ENCODE peak calls at places on chromosome 11, in eight cellular contexts. A, B, L, I, Y, T, Q and W are unnamed samples.

GRCh38 chr11:57321996-57322880 is 2.5 kb downstream of the TNKS1BP1 start:
- DNase-seq in Q (peak; percentile 61), L (peak; percentile 97), B (peak; percentile 40), T (peak; percentile 93), Y (no peak), A (peak; percentile 99), I (peak; percentile 98), W (peak; percentile 48)

GRCh38 chr11:111269146-111269868 is 23.8 kb downstream of the POU2AF2 start:
- DNase-seq in L (no peak), Y (no peak), I (no peak), T (no peak), Q (no peak), B (no peak), A (no peak), W (no peak)

GRCh38 chr11:57311109-57311936 is 13.4 kb downstream of the TNKS1BP1 start:
- DNase-seq in Q (peak; percentile 65), I (peak; percentile 97), B (no peak), T (peak; percentile 95), L (peak; percentile 99), Y (no peak), A (peak; percentile 99), W (no peak)

GRCh38 chr11:22508691-22509090 is 116.9 kb downstream of the FANCF start:
- DNase-seq in T (no peak), B (no peak), I (no peak), Y (no peak), A (no peak), Q (no peak), L (no peak), W (no peak)

GRCh38 chr11:96013459-96014213 is 89.7 kb upstream of the MTMR2 start:
- DNase-seq in Y (no peak), L (no peak), T (no peak), B (peak; percentile 11), Q (no peak), A (no peak), I (peak; percentile 69), W (no peak)

GRCh38 chr11:119121811-119122124 is 388 bp downstream of the HINFP start:
- DNase-seq in Q (no peak), L (no peak), Y (no peak), B (no peak), T (no peak), A (no peak), I (no peak), W (no peak)

GRCh38 chr11:31106963-31107576 is 262.5 kb downstream of the DCDC1 start:
- DNase-seq in I (no peak), A (peak; percentile 53), Q (peak; percentile 77), Y (peak; percentile 14), L (peak; percentile 87), T (peak; percentile 57), B (peak; percentile 57), W (peak; percentile 85)

GRCh38 chr11:1074244-1075221 is at the start of gene MUC2:
- DNase-seq in Q (peak; percentile 5), I (peak; percentile 72), L (no peak), A (no peak), Y (no peak), T (peak; percentile 62), B (no peak), W (no peak)

GRCh38 chr11:117226388-117227385 is 5.2 kb downstream of the PCSK7 start:
- DNase-seq in T (no peak), B (peak; percentile 60), Y (no peak), A (peak; percentile 82), L (peak; percentile 85), Q (peak; percentile 26), I (peak; percentile 71), W (peak; percentile 38)

GRCh38 chr11:69926376-69927050 is 107.3 kb upstream of the FGF3 start:
- DNase-seq in A (no peak), I (peak; percentile 18), Y (no peak), T (peak; percentile 29), Q (no peak), L (peak; percentile 67), B (no peak), W (no peak)

GRCh38 chr11:128789497-128790080 is 77.5 kb downstream of the KCNJ1 start:
- DNase-seq in L (no peak), B (no peak), Y (no peak), A (no peak), T (no peak), Q (no peak), I (no peak), W (no peak)

GRCh38 chr11:111512296-111513239 is at the start of gene BTG4:
- DNase-seq in T (no peak), A (no peak), Y (no peak), Q (peak; percentile 38), L (no peak), I (peak; percentile 73), B (peak; percentile 16), W (peak; percentile 26)

GRCh38 chr11:7671807-7672206 is 1.5 kb downstream of the CYB5R2 start:
- DNase-seq in T (no peak), Q (no peak), Y (no peak), B (no peak), I (no peak), L (no peak), A (no peak), W (no peak)

GRCh38 chr11:124746621-124747243 is 5.3 kb downstream of the VSIG2 start:
- DNase-seq in T (peak; percentile 94), B (no peak), A (peak; percentile 76), I (peak; percentile 93), Y (peak; percentile 73), L (peak; percentile 95), Q (peak; percentile 75), W (no peak)

GRCh38 chr11:67083786-67084366 is 27.2 kb downstream of the RHOD start:
- DNase-seq in Y (no peak), L (no peak), I (no peak), Q (no peak), A (no peak), T (no peak), B (no peak), W (no peak)

GRCh38 chr11:66800720-66801428 is 42.4 kb upstream of the RCE1 start:
- DNase-seq in Q (no peak), B (no peak), A (no peak), T (no peak), L (no peak), Y (no peak), I (no peak), W (no peak)

GRCh38 chr11:130585545-130585944 is 137.1 kb downstream of the ADAMTS15 start:
- DNase-seq in A (peak; percentile 26), Q (no peak), L (no peak), Y (no peak), B (no peak), I (no peak), T (no peak), W (no peak)

GRCh38 chr11:124799384-124800225 is 601 bp downstream of the MSANTD2 start:
- DNase-seq in T (peak; percentile 76), Y (peak; percentile 53), I (peak; percentile 87), B (peak; percentile 7), Q (peak; percentile 57), L (peak; percentile 87), A (peak; percentile 21), W (peak; percentile 34)

GRCh38 chr11:60994450-60995135 is 23.1 kb downstream of the CD6 start:
- DNase-seq in Q (no peak), A (no peak), T (no peak), B (no peak), I (peak; percentile 12), Y (no peak), L (no peak), W (no peak)

GRCh38 chr11:126185200-126186030 is 26.0 kb downstream of the RPUSD4 start:
- DNase-seq in Y (no peak), B (no peak), T (no peak), L (peak; percentile 52), I (no peak), A (no peak), Q (no peak), W (no peak)

GRCh38 chr11:126186031-126186698 is 25.3 kb downstream of the RPUSD4 start:
- DNase-seq in Y (no peak), A (no peak), Q (no peak), T (no peak), L (peak; percentile 75), I (no peak), B (no peak), W (no peak)

GRCh38 chr11:126188332-126189108 is 22.9 kb downstream of the RPUSD4 start:
- DNase-seq in Y (no peak), L (peak; percentile 82), T (peak; percentile 40), B (no peak), I (no peak), A (no peak), Q (no peak), W (no peak)

GRCh38 chr11:126189109-126189929 is 22.1 kb downstream of the RPUSD4 start:
- DNase-seq in B (no peak), A (no peak), I (no peak), T (peak; percentile 43), L (peak; percentile 83), Y (no peak), Q (no peak), W (no peak)

GRCh38 chr11:126186708-126187481 is 24.6 kb downstream of the RPUSD4 start:
- DNase-seq in L (peak; percentile 75), B (peak; percentile 55), A (no peak), Q (no peak), I (no peak), T (peak; percentile 57), Y (no peak), W (no peak)
- TF ChIP-seq CTCF in L (no peak), B (no peak), A (peak; percentile 9), Q (no peak), I (no peak), T (no peak), Y (no peak), W (peak; percentile 41)

DNA sequence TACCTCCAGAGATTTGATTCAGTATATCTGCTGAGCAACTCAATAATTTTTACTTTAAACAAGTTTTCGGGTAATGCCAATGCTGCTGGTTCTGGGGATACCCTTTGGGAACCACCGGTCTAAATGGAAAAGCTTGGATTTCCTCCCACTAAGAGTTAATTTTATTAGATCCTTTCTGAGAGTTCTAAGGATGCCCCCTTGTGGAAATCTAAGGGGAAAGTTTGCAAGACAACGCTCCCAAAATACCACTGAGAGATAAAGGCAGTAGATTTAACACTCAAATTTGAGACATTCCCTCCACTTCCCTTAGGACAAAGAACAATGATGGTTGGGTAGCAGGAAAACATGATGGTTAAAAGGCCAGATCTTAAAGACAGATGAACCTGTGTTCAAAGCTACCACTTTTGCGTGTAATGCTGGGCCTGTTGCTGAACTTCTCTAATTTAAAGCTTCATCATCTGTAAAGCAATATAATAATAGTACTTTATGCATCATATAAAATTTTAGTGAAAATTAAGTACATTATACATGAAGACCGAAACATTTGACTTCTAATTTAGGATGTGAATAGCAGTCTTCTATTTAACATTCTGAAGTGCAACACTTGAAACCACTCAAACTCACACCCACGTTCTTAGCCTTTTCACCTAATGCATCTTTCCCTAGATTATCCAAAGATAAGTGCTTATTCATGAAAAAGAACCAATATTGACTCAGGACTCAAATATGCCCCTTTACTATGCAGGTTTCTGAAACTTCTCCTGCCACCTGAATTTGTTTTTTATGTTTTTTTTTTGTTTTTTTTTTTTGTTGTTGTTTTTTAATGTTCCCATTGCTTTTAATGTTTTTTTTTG is 110.1 kb upstream of the LUZP2 start:
- DNase-seq in I (no peak), T (no peak), L (no peak), B (no peak), A (peak; percentile 69), Y (no peak), Q (peak; percentile 8), W (no peak)
- TF ChIP-seq CTCF in I (no peak), T (peak; percentile 37), L (no peak), B (peak; percentile 49), A (peak; percentile 20), Y (no peak), Q (peak; percentile 61), W (peak; percentile 68)

GRCh38 chr11:87290304-87290922 is 252.7 kb downstream of the TMEM135 start:
- DNase-seq in Q (no peak), T (no peak), L (no peak), B (no peak), A (peak; percentile 79), I (no peak), Y (no peak), W (no peak)
- TF ChIP-seq CTCF in Q (peak; percentile 77), T (peak; percentile 75), L (no peak), B (peak; percentile 93), A (no peak), I (peak; percentile 68), Y (peak; percentile 49), W (peak; percentile 86)

GRCh38 chr11:115215694-115216615 is 288.3 kb downstream of the CADM1 start:
- DNase-seq in Y (no peak), A (no peak), B (no peak), L (no peak), Q (peak; percentile 11), I (no peak), T (no peak), W (no peak)
- TF ChIP-seq CTCF in Y (no peak), A (no peak), B (no peak), L (no peak), Q (peak; percentile 23), I (no peak), T (no peak), W (peak; percentile 63)